ENCODE peak calls at places on chromosome 3, in ten cellular contexts. F, W, J, G, M, V, Y, O, P and A are unnamed samples.

GRCh38 chr3:58858126-58858525 is 191.6 kb upstream of the FAM3D start:
- DNase-seq in F (no peak), W (no peak), J (no peak), G (no peak), M (no peak), V (no peak), Y (no peak), O (no peak), P (no peak), A (no peak)

GRCh38 chr3:71088019-71088711 is 495.4 kb downstream of the FOXP1 start:
- DNase-seq in F (no peak), W (no peak), J (no peak), G (no peak), M (no peak), V (no peak), Y (no peak), O (no peak), P (no peak), A (no peak)

GRCh38 chr3:158050461-158050860 is 55.8 kb downstream of the SHOX2 start:
- DNase-seq in F (no peak), W (peak), J (no peak), G (no peak), M (no peak), V (no peak), Y (no peak), O (no peak), P (no peak), A (no peak)

GRCh38 chr3:134353831-134354611 is 20.2 kb downstream of the AMOTL2 start:
- DNase-seq in F (peak), W (no peak), J (peak), G (peak), M (no peak), V (no peak), Y (no peak), O (no peak), P (peak), A (peak)

GRCh38 chr3:54660599-54661210 is 267.2 kb downstream of the LRTM1 start:
- DNase-seq in F (no peak), W (peak), J (no peak), G (peak), M (no peak), V (no peak), Y (no peak), O (no peak), P (no peak), A (peak)

GRCh38 chr3:122691195-122691594 is 10.6 kb downstream of the PARP14 start:
- DNase-seq in F (peak), W (peak), J (no peak), G (no peak), M (no peak), V (no peak), Y (peak), O (peak), P (peak), A (peak)

GRCh38 chr3:14879161-14879888 is 60.6 kb downstream of the FGD5 start:
- DNase-seq in F (no peak), W (peak), J (no peak), G (peak), M (no peak), V (no peak), Y (no peak), O (no peak), P (no peak), A (peak)

GRCh38 chr3:195911946-195912270 is 3.6 kb upstream of the TNK2 start:
- DNase-seq in F (no peak), W (no peak), J (peak), G (peak), M (no peak), V (no peak), Y (no peak), O (peak), P (no peak), A (peak)

GRCh38 chr3:188360364-188360881 is 206.5 kb downstream of the LPP start:
- DNase-seq in F (no peak), W (no peak), J (no peak), G (no peak), M (no peak), V (no peak), Y (no peak), O (no peak), P (no peak), A (no peak)

GRCh38 chr3:129892486-129892856 is 1.0 kb downstream of the TMCC1 start:
- DNase-seq in F (no peak), W (no peak), J (no peak), G (no peak), M (no peak), V (no peak), Y (no peak), O (peak), P (no peak), A (no peak)

GRCh38 chr3:128491071-128491899 is 1.7 kb downstream of the GATA2 start:
- DNase-seq in F (no peak), W (no peak), J (no peak), G (peak), M (no peak), V (no peak), Y (no peak), O (no peak), P (peak), A (no peak)

GRCh38 chr3:4458961-4459360 is 8.1 kb downstream of the SUMF1 start:
- DNase-seq in F (no peak), W (no peak), J (no peak), G (no peak), M (no peak), V (no peak), Y (no peak), O (no peak), P (no peak), A (no peak)

GRCh38 chr3:13160619-13161018 is 87.4 kb upstream of the IQSEC1 start:
- DNase-seq in F (no peak), W (no peak), J (no peak), G (no peak), M (no peak), V (no peak), Y (no peak), O (no peak), P (no peak), A (no peak)

GRCh38 chr3:179182892-179183291 is 34.7 kb downstream of the PIK3CA start:
- DNase-seq in F (no peak), W (peak), J (no peak), G (no peak), M (no peak), V (no peak), Y (no peak), O (no peak), P (no peak), A (peak)

GRCh38 chr3:195227871-195228270 is 43.1 kb downstream of the XXYLT1 start:
- DNase-seq in F (no peak), W (no peak), J (no peak), G (peak), M (no peak), V (no peak), Y (no peak), O (peak), P (peak), A (no peak)

GRCh38 chr3:15292765-15293522 is 39.4 kb downstream of the SH3BP5 start:
- DNase-seq in F (peak), W (peak), J (peak), G (peak), M (no peak), V (no peak), Y (no peak), O (no peak), P (peak), A (peak)

GRCh38 chr3:43512749-43513404 is 108.9 kb downstream of the ANO10 start:
- DNase-seq in F (peak), W (no peak), J (no peak), G (no peak), M (no peak), V (no peak), Y (no peak), O (peak), P (no peak), A (no peak)

GRCh38 chr3:65833761-65834505 is 204.8 kb downstream of the MAGI1 start:
- DNase-seq in F (peak), W (peak), J (no peak), G (no peak), M (peak), V (no peak), Y (no peak), O (peak), P (no peak), A (peak)

GRCh38 chr3:41198046-41198445 is 1.3 kb upstream of the CTNNB1 start:
- DNase-seq in F (no peak), W (no peak), J (no peak), G (no peak), M (no peak), V (no peak), Y (no peak), O (no peak), P (no peak), A (no peak)

GRCh38 chr3:23650371-23651140 is 155.2 kb upstream of the UBE2E1 start:
- DNase-seq in F (peak), W (peak), J (peak), G (no peak), M (peak), V (peak), Y (peak), O (peak), P (no peak), A (peak)

GRCh38 chr3:5275529-5275928 is 88.0 kb downstream of the EDEM1 start:
- DNase-seq in F (peak), W (peak), J (no peak), G (no peak), M (no peak), V (no peak), Y (no peak), O (no peak), P (no peak), A (peak)

GRCh38 chr3:37987315-37987697 is 3.3 kb upstream of the VILL start:
- DNase-seq in F (no peak), W (no peak), J (no peak), G (peak), M (no peak), V (no peak), Y (no peak), O (no peak), P (peak), A (no peak)

GRCh38 chr3:168467085-168467714 is 371.5 kb upstream of the GOLIM4 start:
- DNase-seq in F (no peak), W (peak), J (no peak), G (no peak), M (peak), V (no peak), Y (no peak), O (peak), P (no peak), A (peak)

GRCh38 chr3:128489860-128490649 is 2.9 kb downstream of the GATA2 start:
- DNase-seq in F (peak), W (peak), J (peak), G (peak), M (no peak), V (peak), Y (no peak), O (peak), P (peak), A (peak)

GRCh38 chr3:53235545-53235944 is 20.3 kb downstream of the TKT start:
- DNase-seq in F (no peak), W (no peak), J (no peak), G (no peak), M (no peak), V (no peak), Y (no peak), O (no peak), P (no peak), A (no peak)

GRCh38 chr3:30904986-30905385 is 10.5 kb upstream of the GADL1 start:
- DNase-seq in F (peak), W (no peak), J (no peak), G (no peak), M (no peak), V (no peak), Y (no peak), O (no peak), P (no peak), A (no peak)

GRCh38 chr3:19543212-19543841 is 390.7 kb downstream of the EFHB start:
- DNase-seq in F (no peak), W (peak), J (no peak), G (no peak), M (no peak), V (no peak), Y (no peak), O (peak), P (peak), A (no peak)

GRCh38 chr3:187955076-187955952 is 198.6 kb upstream of the LPP start:
- DNase-seq in F (peak), W (peak), J (peak), G (peak), M (no peak), V (peak), Y (no peak), O (peak), P (no peak), A (peak)

GRCh38 chr3:32238816-32239637 is 547 bp downstream of the CMTM8 start:
- DNase-seq in F (no peak), W (peak), J (no peak), G (no peak), M (no peak), V (peak), Y (peak), O (peak), P (peak), A (peak)

GRCh38 chr3:169948559-169949371 is 17.8 kb upstream of the SEC62 start:
- DNase-seq in F (no peak), W (no peak), J (no peak), G (no peak), M (no peak), V (no peak), Y (no peak), O (peak), P (no peak), A (no peak)

GRCh38 chr3:10994311-10994710 is 1.8 kb downstream of the SLC6A1 start:
- DNase-seq in F (no peak), W (no peak), J (no peak), G (no peak), M (no peak), V (no peak), Y (no peak), O (no peak), P (no peak), A (no peak)

GRCh38 chr3:55826731-55827496 is 339.8 kb upstream of the WNT5A start:
- DNase-seq in F (no peak), W (peak), J (no peak), G (no peak), M (peak), V (no peak), Y (peak), O (no peak), P (no peak), A (peak)

GRCh38 chr3:197124713-197125112 is 95.1 kb upstream of the MELTF start:
- DNase-seq in F (no peak), W (no peak), J (no peak), G (no peak), M (no peak), V (no peak), Y (no peak), O (no peak), P (no peak), A (no peak)

GRCh38 chr3:135226057-135226456 is 431.0 kb downstream of the EPHB1 start:
- DNase-seq in F (no peak), W (no peak), J (no peak), G (no peak), M (no peak), V (no peak), Y (no peak), O (no peak), P (no peak), A (no peak)

GRCh38 chr3:28328188-28329151 is 20.1 kb upstream of the ZCWPW2 start:
- DNase-seq in F (peak), W (peak), J (no peak), G (no peak), M (no peak), V (no peak), Y (no peak), O (peak), P (no peak), A (peak)

GRCh38 chr3:188819939-188820338 is 351.8 kb upstream of the TPRG1 start:
- DNase-seq in F (no peak), W (peak), J (no peak), G (no peak), M (no peak), V (peak), Y (no peak), O (no peak), P (no peak), A (peak)

GRCh38 chr3:111864821-111865656 is 6.0 kb downstream of the PHLDB2 start:
- DNase-seq in F (peak), W (peak), J (peak), G (no peak), M (peak), V (no peak), Y (no peak), O (no peak), P (no peak), A (peak)
- TF ChIP-seq CTCF in F (peak), W (peak), J (peak), G (no peak), M (peak), V (no peak), Y (peak), O (no peak), P (no peak), A (peak)

DNA sequence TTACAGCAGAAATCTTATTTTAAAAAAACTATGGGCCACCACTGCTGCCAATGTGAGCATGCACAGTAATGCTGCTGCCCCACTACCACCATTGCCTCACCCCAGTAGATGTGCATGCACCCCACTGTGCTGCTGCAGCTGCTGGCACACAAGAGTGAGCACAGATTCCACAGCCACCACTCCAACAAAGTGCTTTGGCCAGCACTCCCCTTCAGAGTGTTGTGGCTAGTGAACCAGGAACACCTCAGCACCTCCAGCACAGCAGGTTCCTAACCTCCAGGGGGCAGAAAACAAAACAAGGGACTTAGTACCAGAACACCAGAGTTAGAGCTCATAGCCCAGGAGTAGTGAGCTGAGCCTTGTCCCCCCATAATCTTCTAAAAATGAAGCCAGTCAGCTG is 629.6 kb downstream of the PYDC2 start:
- DNase-seq in F (no peak), W (no peak), J (no peak), G (no peak), M (no peak), V (no peak), Y (no peak), O (peak), P (no peak), A (no peak)
- TF ChIP-seq CTCF in F (peak), W (no peak), J (no peak), G (no peak), M (peak), V (no peak), Y (no peak), O (peak), P (no peak), A (no peak)

GRCh38 chr3:126472277-126473006 is 3.2 kb downstream of the ZXDC start:
- DNase-seq in F (peak), W (peak), J (peak), G (peak), M (peak), V (peak), Y (peak), O (peak), P (peak), A (peak)
- TF ChIP-seq CTCF in F (no peak), W (no peak), J (no peak), G (no peak), M (peak), V (no peak), Y (peak), O (peak), P (no peak), A (peak)

GRCh38 chr3:119380697-119381096 is 82.7 kb downstream of the TMEM39A start:
- DNase-seq in F (no peak), W (no peak), J (no peak), G (no peak), M (no peak), V (no peak), Y (no peak), O (peak), P (peak), A (no peak)
- TF ChIP-seq CTCF in F (peak), W (peak), J (no peak), G (no peak), M (peak), V (no peak), Y (no peak), O (peak), P (no peak), A (no peak)

DNA sequence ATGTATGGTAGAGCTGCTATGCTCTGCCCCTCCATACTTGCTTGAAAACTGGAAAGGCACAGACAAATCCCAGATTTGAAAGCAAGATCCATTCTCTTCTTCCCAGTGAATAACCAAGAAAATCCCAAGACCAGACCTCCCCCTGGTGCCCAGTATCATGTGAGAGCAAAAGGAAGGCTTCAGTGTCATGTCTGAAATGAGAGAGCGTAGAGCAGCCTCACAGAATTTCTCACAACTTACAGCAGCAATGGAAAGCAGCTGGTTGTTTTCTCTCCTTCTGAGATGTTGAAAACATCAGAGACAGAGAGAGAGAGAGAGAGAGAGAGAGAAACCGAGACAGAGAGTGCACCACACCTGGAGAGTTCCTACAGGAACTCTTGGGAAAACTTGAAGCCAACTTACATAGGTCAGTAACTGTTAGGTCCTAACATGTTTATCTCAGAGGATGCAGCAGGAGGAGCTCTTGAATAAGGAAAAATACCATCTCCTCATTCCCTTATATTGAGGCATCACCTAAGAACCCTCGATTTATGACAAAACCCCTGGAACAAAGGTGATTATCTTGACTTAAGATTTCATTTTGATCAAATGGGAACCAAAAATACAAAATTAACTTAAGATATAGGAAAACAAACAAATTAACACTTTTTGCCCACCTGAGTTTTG is 273.3 kb downstream of the NSUN3 start:
- DNase-seq in F (peak), W (peak), J (no peak), G (no peak), M (peak), V (no peak), Y (peak), O (peak), P (no peak), A (peak)
- TF ChIP-seq CTCF in F (peak), W (peak), J (peak), G (peak), M (peak), V (no peak), Y (peak), O (peak), P (no peak), A (peak)

DNA sequence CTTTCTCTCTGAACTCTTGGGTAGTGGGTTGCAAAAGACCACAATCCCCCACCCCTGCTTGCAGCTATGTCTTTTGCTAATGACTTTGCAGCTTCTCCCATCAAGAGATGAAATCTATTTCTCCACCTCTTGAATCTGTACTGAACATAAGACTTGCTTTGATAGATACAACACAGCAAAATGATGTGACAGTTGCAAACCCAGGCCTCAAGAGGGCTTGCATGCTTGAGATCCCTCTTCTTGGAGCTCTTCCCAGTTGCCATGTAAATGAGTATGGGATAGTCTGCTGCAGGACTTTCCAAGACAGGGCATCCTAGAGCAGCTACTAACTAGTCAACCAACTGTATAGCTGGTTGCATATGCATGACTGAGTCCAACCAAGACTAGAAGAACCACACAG is 783.6 kb downstream of the PDCD6IP start:
- DNase-seq in F (no peak), W (peak), J (no peak), G (no peak), M (no peak), V (no peak), Y (no peak), O (no peak), P (no peak), A (no peak)
- TF ChIP-seq CTCF in F (no peak), W (no peak), J (no peak), G (no peak), M (peak), V (no peak), Y (no peak), O (no peak), P (no peak), A (no peak)